ENCODE peak calls at places on chromosomes 6 and 20, in nine cellular contexts. L, Y, Z, T, P, Q, M, R and E are unnamed samples.

GRCh38 chr6:138682722-138683521 is 90.6 kb upstream of the CCDC28A start:
- DNase-seq in L (peak; percentile 19), Y (no peak), Z (no peak), T (no peak), P (peak; percentile 19), Q (peak; percentile 94), M (no peak), R (no peak), E (no peak)

GRCh38 chr20:57008217-57008616 is 258.2 kb downstream of the BMP7 start:
- DNase-seq in L (peak; percentile 24), Y (no peak), Z (no peak), T (no peak), P (no peak), Q (no peak), M (no peak), R (no peak), E (no peak)

GRCh38 chr6:105045546-105045945 is 88.6 kb downstream of the LIN28B start:
- DNase-seq in L (no peak), Y (no peak), Z (no peak), T (no peak), P (no peak), Q (peak; percentile 28), M (no peak), R (no peak), E (no peak)

GRCh38 chr20:56373942-56374341 is 15.2 kb downstream of the FAM210B start:
- DNase-seq in L (no peak), Y (no peak), Z (no peak), T (no peak), P (no peak), Q (peak; percentile 96), M (peak; percentile 91), R (no peak), E (no peak)

GRCh38 chr6:39452306-39452705 is 129.8 kb upstream of the KCNK16 start:
- DNase-seq in L (no peak), Y (no peak), Z (no peak), T (no peak), P (no peak), Q (no peak), M (peak; percentile 6), R (no peak), E (no peak)

GRCh38 chr6:34600796-34601195 is 44.7 kb upstream of the SPDEF start:
- DNase-seq in L (no peak), Y (no peak), Z (no peak), T (no peak), P (no peak), Q (no peak), M (no peak), R (no peak), E (no peak)

GRCh38 chr6:40472354-40472753 is 114.8 kb downstream of the LRFN2 start:
- DNase-seq in L (no peak), Y (no peak), Z (no peak), T (no peak), P (no peak), Q (no peak), M (no peak), R (no peak), E (no peak)

GRCh38 chr6:131782764-131783163 is 25.1 kb upstream of the ENPP1 start:
- DNase-seq in L (no peak), Y (no peak), Z (no peak), T (no peak), P (no peak), Q (no peak), M (no peak), R (no peak), E (no peak)

GRCh38 chr20:63431944-63432343 is 40.5 kb downstream of the KCNQ2 start:
- DNase-seq in L (no peak), Y (no peak), Z (no peak), T (no peak), P (no peak), Q (no peak), M (no peak), R (no peak), E (no peak)

GRCh38 chr6:107784669-107785068 is 39.4 kb downstream of the SCML4 start:
- DNase-seq in L (no peak), Y (no peak), Z (no peak), T (no peak), P (no peak), Q (peak; percentile 91), M (no peak), R (no peak), E (no peak)

GRCh38 chr6:50007821-50008220 is 14.0 kb downstream of the DEFB110 start:
- DNase-seq in L (no peak), Y (no peak), Z (no peak), T (no peak), P (no peak), Q (peak; percentile 77), M (no peak), R (no peak), E (no peak)

GRCh38 chr20:19974621-19975435 is 42.3 kb upstream of the NAA20 start:
- DNase-seq in L (peak; percentile 75), Y (no peak), Z (no peak), T (no peak), P (peak; percentile 85), Q (peak; percentile 81), M (peak; percentile 97), R (no peak), E (no peak)

GRCh38 chr6:80280258-80281010 is 174.0 kb downstream of the BCKDHB start:
- DNase-seq in L (no peak), Y (no peak), Z (peak; percentile 33), T (no peak), P (no peak), Q (peak; percentile 52), M (no peak), R (no peak), E (no peak)

GRCh38 chr6:132007474-132008190 is 56.5 kb upstream of the CCN2 start:
- DNase-seq in L (no peak), Y (no peak), Z (no peak), T (no peak), P (no peak), Q (peak; percentile 53), M (peak; percentile 40), R (no peak), E (no peak)

GRCh38 chr6:110944681-110945151 is 13.8 kb upstream of the GTF3C6 start:
- DNase-seq in L (no peak), Y (no peak), Z (peak; percentile 80), T (no peak), P (no peak), Q (peak; percentile 96), M (peak; percentile 61), R (no peak), E (peak; percentile 50)

GRCh38 chr20:45044084-45044573 is 56.8 kb downstream of the KCNS1 start:
- DNase-seq in L (peak; percentile 19), Y (peak; percentile 17), Z (no peak), T (peak; percentile 10), P (no peak), Q (peak; percentile 83), M (peak; percentile 86), R (peak; percentile 44), E (peak; percentile 18)

GRCh38 chr6:93300661-93301060 is 118.7 kb downstream of the EPHA7 start:
- DNase-seq in L (no peak), Y (no peak), Z (no peak), T (no peak), P (no peak), Q (peak; percentile 45), M (no peak), R (no peak), E (no peak)

GRCh38 chr6:148170286-148170685 is 172.4 kb upstream of the SASH1 start:
- DNase-seq in L (no peak), Y (no peak), Z (no peak), T (no peak), P (no peak), Q (no peak), M (no peak), R (no peak), E (no peak)

GRCh38 chr6:148559848-148560433 is 186.9 kb upstream of the UST start:
- DNase-seq in L (peak; percentile 80), Y (peak; percentile 42), Z (peak; percentile 78), T (peak; percentile 55), P (peak; percentile 83), Q (peak; percentile 51), M (peak; percentile 40), R (peak; percentile 70), E (peak; percentile 49)

GRCh38 chr6:12403201-12403826 is 113.2 kb downstream of the EDN1 start:
- DNase-seq in L (no peak), Y (no peak), Z (no peak), T (no peak), P (no peak), Q (peak; percentile 73), M (peak; percentile 22), R (no peak), E (no peak)

GRCh38 chr6:87154641-87155271 is 609 bp upstream of the ZNF292 start:
- DNase-seq in L (no peak), Y (peak; percentile 46), Z (no peak), T (peak; percentile 66), P (no peak), Q (peak; percentile 89), M (peak; percentile 62), R (no peak), E (peak; percentile 45)

GRCh38 chr20:11912664-11913415 is 4.9 kb upstream of the BTBD3 start:
- DNase-seq in L (no peak), Y (no peak), Z (no peak), T (no peak), P (no peak), Q (no peak), M (no peak), R (no peak), E (no peak)

GRCh38 chr6:121441477-121441876 is 6.0 kb downstream of the GJA1 start:
- DNase-seq in L (no peak), Y (no peak), Z (no peak), T (no peak), P (no peak), Q (no peak), M (no peak), R (no peak), E (no peak)

GRCh38 chr6:22026160-22026678 is 270.6 kb downstream of the PRL start:
- DNase-seq in L (no peak), Y (no peak), Z (peak; percentile 67), T (no peak), P (no peak), Q (no peak), M (no peak), R (no peak), E (no peak)

GRCh38 chr6:36897629-36898028 is 11.9 kb downstream of the C6orf89 start:
- DNase-seq in L (peak; percentile 5), Y (no peak), Z (no peak), T (no peak), P (no peak), Q (no peak), M (no peak), R (no peak), E (no peak)

GRCh38 chr6:112939543-112939942 is 592.4 kb downstream of the RFPL4B start:
- DNase-seq in L (no peak), Y (no peak), Z (no peak), T (no peak), P (no peak), Q (peak; percentile 43), M (no peak), R (no peak), E (no peak)

GRCh38 chr6:32867022-32867477 is 13.1 kb downstream of the PSMB9 start:
- DNase-seq in L (no peak), Y (no peak), Z (no peak), T (no peak), P (no peak), Q (no peak), M (no peak), R (no peak), E (no peak)

GRCh38 chr6:161186173-161186769 is 87.6 kb downstream of the AGPAT4 start:
- DNase-seq in L (no peak), Y (no peak), Z (no peak), T (no peak), P (no peak), Q (peak; percentile 77), M (peak; percentile 30), R (no peak), E (no peak)

GRCh38 chr6:115091461-115091860 is 748.6 kb upstream of the HS3ST5 start:
- DNase-seq in L (no peak), Y (no peak), Z (no peak), T (no peak), P (no peak), Q (no peak), M (no peak), R (no peak), E (no peak)

GRCh38 chr6:97025088-97025487 is 100.6 kb downstream of the KLHL32 start:
- DNase-seq in L (no peak), Y (no peak), Z (no peak), T (no peak), P (no peak), Q (no peak), M (no peak), R (no peak), E (no peak)

GRCh38 chr6:29887330-29887818 is 55.0 kb upstream of the HLA-A start:
- DNase-seq in L (peak; percentile 2), Y (peak; percentile 7), Z (peak; percentile 42), T (peak; percentile 66), P (peak; percentile 42), Q (no peak), M (no peak), R (peak; percentile 4), E (no peak)